ENCODE peak calls at places on chromosomes 12 and 14, in six cellular contexts. One of them, this sample, is unnamed.

GRCh38 chr12:126667340-126667739 is 1599.6 kb upstream of the TMEM132C start:
- DNase-seq in endothelial cell of umbilical vein: no peak
- DNase-seq in K562: no peak
- DNase-seq in GM12878: no peak
- DNase-seq in A549: peak
- DNase-seq in HepG2: no peak
- DNase-seq in this sample: no peak

GRCh38 chr12:95694148-95694547 is 96.4 kb downstream of the NTN4 start:
- DNase-seq in endothelial cell of umbilical vein: no peak
- DNase-seq in A549: no peak
- DNase-seq in GM12878: no peak
- DNase-seq in HepG2: no peak
- DNase-seq in K562: no peak
- DNase-seq in this sample: no peak

GRCh38 chr12:55929306-55929791 is 1.6 kb upstream of the DGKA start:
- DNase-seq in GM12878: peak
- DNase-seq in endothelial cell of umbilical vein: no peak
- DNase-seq in A549: no peak
- DNase-seq in K562: no peak
- DNase-seq in HepG2: no peak
- DNase-seq in this sample: peak

GRCh38 chr14:34874386-34875030 is 652 bp downstream of the BAZ1A start:
- DNase-seq in A549: peak
- DNase-seq in K562: peak
- DNase-seq in endothelial cell of umbilical vein: peak
- DNase-seq in GM12878: no peak
- DNase-seq in HepG2: peak
- DNase-seq in this sample: peak

GRCh38 chr12:40691913-40692616 is at the start of gene CNTN1:
- DNase-seq in endothelial cell of umbilical vein: peak
- DNase-seq in HepG2: no peak
- DNase-seq in GM12878: no peak
- DNase-seq in K562: peak
- DNase-seq in A549: peak
- DNase-seq in this sample: no peak

GRCh38 chr14:64227856-64228255 is 66.3 kb downstream of the ESR2 start:
- DNase-seq in HepG2: no peak
- DNase-seq in A549: no peak
- DNase-seq in GM12878: no peak
- DNase-seq in endothelial cell of umbilical vein: no peak
- DNase-seq in K562: no peak
- DNase-seq in this sample: no peak

GRCh38 chr14:37081220-37081619 is 91.2 kb downstream of the SLC25A21 start:
- DNase-seq in HepG2: no peak
- DNase-seq in A549: peak
- DNase-seq in endothelial cell of umbilical vein: no peak
- DNase-seq in GM12878: no peak
- DNase-seq in K562: no peak
- DNase-seq in this sample: no peak

GRCh38 chr14:24430143-24430681 is 458 bp downstream of the KHNYN start:
- DNase-seq in A549: peak
- DNase-seq in K562: peak
- DNase-seq in HepG2: peak
- DNase-seq in endothelial cell of umbilical vein: peak
- DNase-seq in GM12878: no peak
- DNase-seq in this sample: peak

GRCh38 chr14:23095196-23096108 is at the start of gene C14orf119:
- DNase-seq in GM12878: peak
- DNase-seq in endothelial cell of umbilical vein: peak
- DNase-seq in A549: peak
- DNase-seq in HepG2: peak
- DNase-seq in K562: peak
- DNase-seq in this sample: peak

GRCh38 chr14:65850429-65851145 is 438.1 kb downstream of the FUT8 start:
- DNase-seq in K562: no peak
- DNase-seq in endothelial cell of umbilical vein: no peak
- DNase-seq in GM12878: no peak
- DNase-seq in HepG2: no peak
- DNase-seq in A549: no peak
- DNase-seq in this sample: no peak

GRCh38 chr12:116697305-116698130 is 40.4 kb downstream of the SPRING1 start:
- DNase-seq in K562: peak
- DNase-seq in A549: peak
- DNase-seq in endothelial cell of umbilical vein: no peak
- DNase-seq in GM12878: no peak
- DNase-seq in HepG2: peak
- DNase-seq in this sample: peak

GRCh38 chr12:93419388-93420034 is 22.2 kb downstream of the UBE2N start:
- DNase-seq in GM12878: no peak
- DNase-seq in K562: peak
- DNase-seq in HepG2: peak
- DNase-seq in endothelial cell of umbilical vein: peak
- DNase-seq in A549: peak
- DNase-seq in this sample: peak

GRCh38 chr14:45177081-45177480 is 41.4 kb downstream of the FANCM start:
- DNase-seq in endothelial cell of umbilical vein: no peak
- DNase-seq in GM12878: no peak
- DNase-seq in K562: no peak
- DNase-seq in HepG2: no peak
- DNase-seq in A549: no peak
- DNase-seq in this sample: peak

GRCh38 chr12:61870658-61871559 is 389.3 kb upstream of the USP15 start:
- DNase-seq in HepG2: no peak
- DNase-seq in A549: no peak
- DNase-seq in K562: no peak
- DNase-seq in GM12878: no peak
- DNase-seq in endothelial cell of umbilical vein: no peak
- DNase-seq in this sample: peak

GRCh38 chr14:103517172-103517566 is 5.5 kb downstream of the CKB start:
- DNase-seq in GM12878: no peak
- DNase-seq in HepG2: no peak
- DNase-seq in endothelial cell of umbilical vein: no peak
- DNase-seq in K562: no peak
- DNase-seq in A549: no peak
- DNase-seq in this sample: no peak

GRCh38 chr12:48119078-48119833 is at the start of gene PFKM:
- DNase-seq in endothelial cell of umbilical vein: peak
- DNase-seq in A549: peak
- DNase-seq in HepG2: no peak
- DNase-seq in GM12878: peak
- DNase-seq in K562: peak
- DNase-seq in this sample: peak

GRCh38 chr14:97546491-97546890 is 749.3 kb downstream of the VRK1 start:
- DNase-seq in HepG2: no peak
- DNase-seq in A549: no peak
- DNase-seq in endothelial cell of umbilical vein: no peak
- DNase-seq in GM12878: no peak
- DNase-seq in K562: no peak
- DNase-seq in this sample: no peak

GRCh38 chr12:27868165-27868564 is 88.1 kb upstream of the MANSC4 start:
- DNase-seq in GM12878: no peak
- DNase-seq in A549: no peak
- DNase-seq in HepG2: no peak
- DNase-seq in K562: no peak
- DNase-seq in endothelial cell of umbilical vein: no peak
- DNase-seq in this sample: no peak

GRCh38 chr14:88614218-88614907 is 51.5 kb downstream of the ZC3H14 start:
- DNase-seq in A549: no peak
- DNase-seq in K562: no peak
- DNase-seq in HepG2: no peak
- DNase-seq in GM12878: no peak
- DNase-seq in endothelial cell of umbilical vein: peak
- DNase-seq in this sample: no peak

GRCh38 chr12:108594-108993 is 42.0 kb downstream of the IQSEC3 start:
- DNase-seq in endothelial cell of umbilical vein: no peak
- DNase-seq in HepG2: no peak
- DNase-seq in A549: no peak
- DNase-seq in GM12878: no peak
- DNase-seq in K562: no peak
- DNase-seq in this sample: no peak

GRCh38 chr12:103169-103981 is 36.8 kb downstream of the IQSEC3 start:
- DNase-seq in HepG2: no peak
- DNase-seq in K562: peak
- DNase-seq in A549: peak
- DNase-seq in GM12878: no peak
- DNase-seq in endothelial cell of umbilical vein: no peak
- DNase-seq in this sample: no peak

GRCh38 chr12:104573-105081 is 38.1 kb downstream of the IQSEC3 start:
- DNase-seq in GM12878: no peak
- DNase-seq in endothelial cell of umbilical vein: no peak
- DNase-seq in K562: no peak
- DNase-seq in A549: no peak
- DNase-seq in HepG2: peak
- DNase-seq in this sample: peak

GRCh38 chr12:105696-106095 is 39.1 kb downstream of the IQSEC3 start:
- DNase-seq in A549: no peak
- DNase-seq in GM12878: no peak
- DNase-seq in endothelial cell of umbilical vein: no peak
- DNase-seq in HepG2: no peak
- DNase-seq in K562: no peak
- DNase-seq in this sample: no peak

DNA sequence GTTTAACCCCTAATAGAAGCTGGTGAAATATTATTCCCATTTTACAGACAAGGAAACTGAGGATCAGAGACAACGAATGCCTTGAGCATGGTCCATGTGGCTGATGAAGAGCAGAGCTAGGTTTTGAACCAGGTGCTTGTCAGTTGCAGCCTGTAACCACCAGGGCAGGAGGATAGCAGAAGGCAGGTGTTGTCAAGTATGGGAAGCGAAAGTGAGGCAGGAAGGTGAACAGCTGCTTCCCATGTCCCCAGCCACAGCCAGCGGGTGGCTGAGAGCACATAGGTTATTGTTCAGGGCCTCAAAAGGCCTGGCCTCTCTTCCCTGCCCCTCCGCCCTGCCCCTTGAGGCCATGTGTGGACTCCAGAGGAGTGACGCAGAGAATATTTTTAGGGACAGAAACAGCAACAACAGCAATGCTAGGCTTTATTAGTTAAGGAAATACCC is 39.6 kb downstream of the IQSEC3 start:
- DNase-seq in A549: peak
- DNase-seq in endothelial cell of umbilical vein: no peak
- DNase-seq in K562: no peak
- DNase-seq in HepG2: peak
- DNase-seq in GM12878: peak
- DNase-seq in this sample: no peak
- TF ChIP-seq CTCF in A549: no peak
- TF ChIP-seq CTCF in endothelial cell of umbilical vein: no peak
- TF ChIP-seq CTCF in K562: peak
- TF ChIP-seq CTCF in HepG2: peak
- TF ChIP-seq CTCF in GM12878: no peak
- TF ChIP-seq CTCF in this sample: no peak

GRCh38 chr12:6866163-6866919 is 990 bp upstream of the TPI1 start:
- DNase-seq in GM12878: no peak
- DNase-seq in A549: no peak
- DNase-seq in endothelial cell of umbilical vein: no peak
- DNase-seq in HepG2: no peak
- DNase-seq in K562: peak
- DNase-seq in this sample: no peak
- H3K4me3 ChIP-seq in GM12878: peak
- H3K4me3 ChIP-seq in A549: peak
- H3K4me3 ChIP-seq in endothelial cell of umbilical vein: no peak
- H3K4me3 ChIP-seq in HepG2: peak
- H3K4me3 ChIP-seq in K562: peak
- H3K4me3 ChIP-seq in this sample: peak

GRCh38 chr12:32809196-32809595 is 53.5 kb upstream of the YARS2 start:
- DNase-seq in endothelial cell of umbilical vein: no peak
- DNase-seq in A549: no peak
- DNase-seq in HepG2: no peak
- DNase-seq in K562: no peak
- DNase-seq in GM12878: no peak
- DNase-seq in this sample: no peak

GRCh38 chr12:32809846-32810245 is 54.1 kb upstream of the YARS2 start:
- DNase-seq in endothelial cell of umbilical vein: no peak
- DNase-seq in HepG2: no peak
- DNase-seq in A549: no peak
- DNase-seq in GM12878: no peak
- DNase-seq in K562: no peak
- DNase-seq in this sample: no peak

DNA sequence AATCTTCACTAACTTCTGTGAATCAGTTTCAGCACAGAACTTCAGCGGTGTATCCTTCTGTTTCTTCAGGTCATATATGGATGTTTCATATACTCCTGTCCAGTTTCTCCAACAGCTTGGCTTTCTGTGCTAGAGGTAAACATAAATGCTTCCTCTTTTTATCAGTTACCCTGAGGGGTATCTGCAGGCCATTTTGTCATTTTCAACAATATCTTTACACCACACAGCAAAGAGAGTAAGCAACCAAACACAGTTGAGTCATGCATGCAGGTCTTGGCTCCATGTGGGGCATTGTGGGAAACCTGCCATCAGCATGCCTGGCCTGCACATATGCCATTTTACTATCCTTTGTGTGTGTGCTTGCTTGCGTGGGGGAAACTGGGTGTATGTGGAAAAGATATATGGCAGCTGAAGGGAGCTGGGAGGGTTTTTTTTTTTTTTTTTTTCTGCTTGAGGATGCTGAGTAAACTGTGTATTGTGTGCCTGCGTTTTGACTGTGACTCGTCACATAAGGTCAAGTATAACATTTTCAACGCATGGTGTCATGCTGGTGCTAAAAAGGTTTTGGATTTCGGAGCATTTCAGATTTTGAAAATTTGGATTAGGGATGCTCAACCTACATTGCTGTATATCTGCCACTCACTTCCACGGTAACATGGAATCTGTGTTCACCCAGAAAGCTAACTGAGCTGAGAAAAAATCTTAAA is 56.1 kb upstream of the YARS2 start:
- DNase-seq in K562: no peak
- DNase-seq in endothelial cell of umbilical vein: no peak
- DNase-seq in HepG2: no peak
- DNase-seq in GM12878: no peak
- DNase-seq in A549: no peak
- DNase-seq in this sample: no peak
- TF ChIP-seq MYC in K562: no peak
- TF ChIP-seq MYC in endothelial cell of umbilical vein: no peak
- TF ChIP-seq MYC in HepG2: no peak
- TF ChIP-seq MYC in GM12878: no peak
- TF ChIP-seq MYC in A549: no peak
- TF ChIP-seq MYC in this sample: no peak

DNA sequence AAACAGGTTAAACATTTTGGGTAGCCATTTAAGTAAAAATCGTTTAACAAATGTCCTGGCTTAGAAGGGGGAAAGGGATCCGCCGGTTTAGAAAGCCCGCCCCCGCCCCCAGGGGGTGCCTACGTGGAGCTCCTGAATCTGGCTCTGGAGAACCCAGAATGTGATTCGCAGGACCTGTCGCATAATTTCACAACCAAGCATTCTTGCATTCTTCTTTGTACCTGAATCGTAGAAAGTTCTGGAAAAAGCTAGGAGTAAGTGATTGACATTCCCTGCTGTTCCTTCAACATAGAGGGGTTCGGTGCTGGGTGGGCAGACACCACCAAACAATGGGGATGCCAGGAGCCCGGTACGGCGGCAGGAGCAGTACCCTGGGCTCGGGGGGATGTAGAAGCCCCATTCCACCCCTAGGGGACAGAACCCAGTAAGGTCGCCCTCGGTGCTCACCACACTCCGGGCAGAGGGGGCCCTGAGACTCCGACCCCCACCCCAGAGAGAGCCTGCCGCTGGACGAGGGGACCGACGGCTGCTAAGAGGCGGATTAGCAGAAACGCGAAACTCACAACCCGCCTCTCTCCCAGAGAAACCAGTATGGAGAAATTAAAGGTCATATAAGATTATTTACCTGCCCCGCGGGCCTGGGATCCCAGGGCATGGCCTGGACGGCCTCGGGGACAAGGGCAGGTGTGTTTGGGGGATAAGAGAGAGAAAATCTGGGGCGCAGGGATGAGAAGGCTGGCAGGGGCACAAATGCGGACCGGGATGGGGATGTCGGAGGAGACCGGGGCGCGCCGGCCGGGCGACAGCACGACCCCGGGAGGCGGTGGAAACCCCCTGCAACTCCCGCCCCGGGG is 547 bp downstream of the CSRP2 start:
- DNase-seq in HepG2: peak
- DNase-seq in GM12878: no peak
- DNase-seq in endothelial cell of umbilical vein: peak
- DNase-seq in K562: peak
- DNase-seq in A549: peak
- DNase-seq in this sample: peak
- TF ChIP-seq CTCF in HepG2: peak
- TF ChIP-seq CTCF in GM12878: no peak
- TF ChIP-seq CTCF in endothelial cell of umbilical vein: peak
- TF ChIP-seq CTCF in K562: no peak
- TF ChIP-seq CTCF in A549: no peak
- TF ChIP-seq CTCF in this sample: no peak